ENCODE peak calls at places on chromosome 11, in nine cellular contexts. One of them, this sample, is unnamed.

GRCh38 chr11:46743043-46743442 is 24.0 kb downstream of the F2 start:
- DNase-seq in NCI-H2107: no peak
- DNase-seq in EL: no peak
- DNase-seq in lung: no peak
- DNase-seq in tibial nerve: no peak
- DNase-seq in BJ: no peak
- DNase-seq in endodermal cell: no peak
- DNase-seq in skeletal muscle cell: no peak
- DNase-seq in AG04450: no peak
- DNase-seq in this sample: no peak

GRCh38 chr11:46332568-46333128 is 14.6 kb upstream of the DGKZ start:
- DNase-seq in NCI-H2107: no peak
- DNase-seq in EL: no peak
- DNase-seq in lung: no peak
- DNase-seq in tibial nerve: no peak
- DNase-seq in BJ: no peak
- DNase-seq in endodermal cell: peak; percentile 81
- DNase-seq in skeletal muscle cell: no peak
- DNase-seq in AG04450: no peak
- DNase-seq in this sample: no peak

GRCh38 chr11:119533931-119534694 is 111.1 kb upstream of the THY1 start:
- DNase-seq in NCI-H2107: peak; percentile 30
- DNase-seq in EL: peak; percentile 67
- DNase-seq in lung: peak; percentile 73
- DNase-seq in tibial nerve: peak; percentile 62
- DNase-seq in BJ: no peak
- DNase-seq in endodermal cell: peak; percentile 96
- DNase-seq in skeletal muscle cell: no peak
- DNase-seq in AG04450: peak; percentile 2
- DNase-seq in this sample: peak; percentile 79

GRCh38 chr11:102763440-102763839 is 17.0 kb downstream of the MMP10 start:
- DNase-seq in NCI-H2107: no peak
- DNase-seq in EL: peak; percentile 32
- DNase-seq in lung: no peak
- DNase-seq in tibial nerve: no peak
- DNase-seq in BJ: no peak
- DNase-seq in endodermal cell: no peak
- DNase-seq in skeletal muscle cell: no peak
- DNase-seq in AG04450: no peak
- DNase-seq in this sample: no peak

GRCh38 chr11:3147257-3147619 is 17.9 kb downstream of the OSBPL5 start:
- DNase-seq in NCI-H2107: no peak
- DNase-seq in EL: no peak
- DNase-seq in lung: no peak
- DNase-seq in tibial nerve: no peak
- DNase-seq in BJ: no peak
- DNase-seq in endodermal cell: no peak
- DNase-seq in skeletal muscle cell: no peak
- DNase-seq in AG04450: no peak
- DNase-seq in this sample: peak; percentile 67

GRCh38 chr11:35013514-35014191 is 97.2 kb downstream of the PDHX start:
- DNase-seq in NCI-H2107: no peak
- DNase-seq in EL: no peak
- DNase-seq in lung: no peak
- DNase-seq in tibial nerve: no peak
- DNase-seq in BJ: no peak
- DNase-seq in endodermal cell: no peak
- DNase-seq in skeletal muscle cell: no peak
- DNase-seq in AG04450: no peak
- DNase-seq in this sample: no peak

GRCh38 chr11:575324-575995 is 810 bp upstream of the PHRF1 start:
- DNase-seq in NCI-H2107: peak; percentile 83
- DNase-seq in EL: no peak
- DNase-seq in lung: peak; percentile 72
- DNase-seq in tibial nerve: no peak
- DNase-seq in BJ: no peak
- DNase-seq in endodermal cell: peak; percentile 96
- DNase-seq in skeletal muscle cell: no peak
- DNase-seq in AG04450: no peak
- DNase-seq in this sample: no peak

GRCh38 chr11:118012083-118012669 is 26.0 kb downstream of the IL10RA start:
- DNase-seq in NCI-H2107: no peak
- DNase-seq in EL: peak; percentile 19
- DNase-seq in lung: no peak
- DNase-seq in tibial nerve: no peak
- DNase-seq in BJ: no peak
- DNase-seq in endodermal cell: no peak
- DNase-seq in skeletal muscle cell: no peak
- DNase-seq in AG04450: no peak
- DNase-seq in this sample: no peak

GRCh38 chr11:67614730-67615454 is 8.2 kb downstream of the NDUFV1 start:
- DNase-seq in NCI-H2107: no peak
- DNase-seq in EL: no peak
- DNase-seq in lung: no peak
- DNase-seq in tibial nerve: no peak
- DNase-seq in BJ: no peak
- DNase-seq in endodermal cell: no peak
- DNase-seq in skeletal muscle cell: no peak
- DNase-seq in AG04450: no peak
- DNase-seq in this sample: no peak

GRCh38 chr11:68149417-68149816 is 28.2 kb upstream of the CHKA start:
- DNase-seq in NCI-H2107: peak; percentile 11
- DNase-seq in EL: no peak
- DNase-seq in lung: peak; percentile 76
- DNase-seq in tibial nerve: no peak
- DNase-seq in BJ: no peak
- DNase-seq in endodermal cell: no peak
- DNase-seq in skeletal muscle cell: no peak
- DNase-seq in AG04450: no peak
- DNase-seq in this sample: no peak

GRCh38 chr11:6298605-6299004 is 21.7 kb downstream of the CAVIN3 start:
- DNase-seq in NCI-H2107: no peak
- DNase-seq in EL: peak; percentile 44
- DNase-seq in lung: no peak
- DNase-seq in tibial nerve: no peak
- DNase-seq in BJ: no peak
- DNase-seq in endodermal cell: peak; percentile 95
- DNase-seq in skeletal muscle cell: no peak
- DNase-seq in AG04450: no peak
- DNase-seq in this sample: peak; percentile 42

GRCh38 chr11:130096823-130097222 is 27.1 kb downstream of the APLP2 start:
- DNase-seq in NCI-H2107: no peak
- DNase-seq in EL: no peak
- DNase-seq in lung: no peak
- DNase-seq in tibial nerve: no peak
- DNase-seq in BJ: no peak
- DNase-seq in endodermal cell: no peak
- DNase-seq in skeletal muscle cell: no peak
- DNase-seq in AG04450: no peak
- DNase-seq in this sample: no peak

GRCh38 chr11:124793466-124794278 is 6.5 kb downstream of the MSANTD2 start:
- DNase-seq in NCI-H2107: no peak
- DNase-seq in EL: peak; percentile 55
- DNase-seq in lung: no peak
- DNase-seq in tibial nerve: no peak
- DNase-seq in BJ: no peak
- DNase-seq in endodermal cell: no peak
- DNase-seq in skeletal muscle cell: no peak
- DNase-seq in AG04450: no peak
- DNase-seq in this sample: peak; percentile 58